ENCODE peak calls at places on chromosome 7, in seven cellular contexts. One of them, this sample, is unnamed. For H3K9me3, the result is how much of the 10 kb centered on the place peaks cover.

GRCh38 chr7:132654150-132654549 is 77.9 kb upstream of the PLXNA4 start:
- DNase-seq in adipocyte: peak
- DNase-seq in thoracic aorta: no peak
- DNase-seq in T-helper 17 cell: no peak
- DNase-seq in CD8-positive, alpha-beta T cell: no peak
- DNase-seq in CD4-positive, alpha-beta memory T cell: no peak
- DNase-seq in right atrium auricular region: no peak
- DNase-seq in this sample: peak

GRCh38 chr7:127968547-127968946 is 62.7 kb downstream of the LRRC4 start:
- DNase-seq in thoracic aorta: no peak
- DNase-seq in CD4-positive, alpha-beta memory T cell: no peak
- DNase-seq in T-helper 17 cell: no peak
- DNase-seq in right atrium auricular region: no peak
- DNase-seq in CD8-positive, alpha-beta T cell: no peak
- DNase-seq in adipocyte: peak
- DNase-seq in this sample: no peak

GRCh38 chr7:101891936-101892640 is 74.7 kb downstream of the CUX1 start:
- DNase-seq in CD8-positive, alpha-beta T cell: no peak
- DNase-seq in T-helper 17 cell: no peak
- DNase-seq in adipocyte: no peak
- DNase-seq in right atrium auricular region: no peak
- DNase-seq in CD4-positive, alpha-beta memory T cell: no peak
- DNase-seq in thoracic aorta: no peak
- DNase-seq in this sample: peak

GRCh38 chr7:123594813-123595241 is 6.8 kb upstream of the ASB15 start:
- DNase-seq in adipocyte: no peak
- DNase-seq in CD4-positive, alpha-beta memory T cell: no peak
- DNase-seq in CD8-positive, alpha-beta T cell: no peak
- DNase-seq in thoracic aorta: no peak
- DNase-seq in right atrium auricular region: no peak
- DNase-seq in T-helper 17 cell: no peak
- DNase-seq in this sample: no peak

GRCh38 chr7:99679032-99679399 is 780 bp downstream of the CYP3A5 start:
- DNase-seq in CD8-positive, alpha-beta T cell: no peak
- DNase-seq in right atrium auricular region: no peak
- DNase-seq in adipocyte: no peak
- DNase-seq in CD4-positive, alpha-beta memory T cell: no peak
- DNase-seq in T-helper 17 cell: no peak
- DNase-seq in thoracic aorta: no peak
- DNase-seq in this sample: no peak

GRCh38 chr7:147638566-147638965 is 952.0 kb upstream of the C7orf33 start:
- DNase-seq in right atrium auricular region: no peak
- DNase-seq in CD4-positive, alpha-beta memory T cell: no peak
- DNase-seq in T-helper 17 cell: no peak
- DNase-seq in CD8-positive, alpha-beta T cell: no peak
- DNase-seq in thoracic aorta: no peak
- DNase-seq in adipocyte: no peak
- DNase-seq in this sample: no peak

GRCh38 chr7:6250364-6250833 is 22.0 kb downstream of the CYTH3 start:
- DNase-seq in T-helper 17 cell: no peak
- DNase-seq in CD4-positive, alpha-beta memory T cell: no peak
- DNase-seq in adipocyte: no peak
- DNase-seq in right atrium auricular region: no peak
- DNase-seq in thoracic aorta: no peak
- DNase-seq in CD8-positive, alpha-beta T cell: no peak
- DNase-seq in this sample: no peak

GRCh38 chr7:11206131-11206921 is 232.7 kb downstream of the PHF14 start:
- DNase-seq in adipocyte: no peak
- DNase-seq in CD8-positive, alpha-beta T cell: no peak
- DNase-seq in thoracic aorta: no peak
- DNase-seq in T-helper 17 cell: no peak
- DNase-seq in right atrium auricular region: no peak
- DNase-seq in CD4-positive, alpha-beta memory T cell: no peak
- DNase-seq in this sample: no peak

GRCh38 chr7:41582116-41582515 is 120.8 kb downstream of the INHBA start:
- DNase-seq in CD8-positive, alpha-beta T cell: no peak
- DNase-seq in adipocyte: peak
- DNase-seq in thoracic aorta: no peak
- DNase-seq in right atrium auricular region: no peak
- DNase-seq in CD4-positive, alpha-beta memory T cell: no peak
- DNase-seq in T-helper 17 cell: no peak
- DNase-seq in this sample: no peak

GRCh38 chr7:138564365-138564764 is 104.3 kb downstream of the TRIM24 start:
- DNase-seq in right atrium auricular region: no peak
- DNase-seq in thoracic aorta: no peak
- DNase-seq in adipocyte: no peak
- DNase-seq in CD4-positive, alpha-beta memory T cell: no peak
- DNase-seq in T-helper 17 cell: no peak
- DNase-seq in CD8-positive, alpha-beta T cell: no peak
- DNase-seq in this sample: no peak

GRCh38 chr7:25361863-25362262 is 133.6 kb upstream of the NPVF start:
- DNase-seq in CD8-positive, alpha-beta T cell: no peak
- DNase-seq in adipocyte: no peak
- DNase-seq in T-helper 17 cell: no peak
- DNase-seq in thoracic aorta: no peak
- DNase-seq in right atrium auricular region: no peak
- DNase-seq in CD4-positive, alpha-beta memory T cell: no peak
- DNase-seq in this sample: no peak

GRCh38 chr7:89839329-89839728 is 314.9 kb upstream of the STEAP1 start:
- DNase-seq in thoracic aorta: no peak
- DNase-seq in T-helper 17 cell: no peak
- DNase-seq in CD4-positive, alpha-beta memory T cell: no peak
- DNase-seq in CD8-positive, alpha-beta T cell: no peak
- DNase-seq in adipocyte: no peak
- DNase-seq in right atrium auricular region: no peak
- DNase-seq in this sample: no peak

GRCh38 chr7:123024989-123025758 is 29.7 kb upstream of the TAS2R16 start:
- DNase-seq in T-helper 17 cell: no peak
- DNase-seq in CD8-positive, alpha-beta T cell: no peak
- DNase-seq in thoracic aorta: no peak
- DNase-seq in right atrium auricular region: no peak
- DNase-seq in adipocyte: peak
- DNase-seq in CD4-positive, alpha-beta memory T cell: no peak
- DNase-seq in this sample: no peak

GRCh38 chr7:16465469-16466086 is at the start of gene SOSTDC1:
- DNase-seq in adipocyte: peak
- DNase-seq in thoracic aorta: no peak
- DNase-seq in CD8-positive, alpha-beta T cell: no peak
- DNase-seq in T-helper 17 cell: no peak
- DNase-seq in right atrium auricular region: no peak
- DNase-seq in CD4-positive, alpha-beta memory T cell: no peak
- DNase-seq in this sample: no peak

GRCh38 chr7:16026253-16027020 is 340.0 kb upstream of the MEOX2 start:
- DNase-seq in T-helper 17 cell: no peak
- DNase-seq in adipocyte: peak
- DNase-seq in right atrium auricular region: no peak
- DNase-seq in thoracic aorta: no peak
- DNase-seq in CD8-positive, alpha-beta T cell: no peak
- DNase-seq in CD4-positive, alpha-beta memory T cell: no peak
- DNase-seq in this sample: no peak

GRCh38 chr7:2065516-2065915 is 167.2 kb downstream of the MAD1L1 start:
- DNase-seq in T-helper 17 cell: no peak
- DNase-seq in thoracic aorta: no peak
- DNase-seq in adipocyte: no peak
- DNase-seq in CD8-positive, alpha-beta T cell: no peak
- DNase-seq in CD4-positive, alpha-beta memory T cell: no peak
- DNase-seq in right atrium auricular region: no peak
- DNase-seq in this sample: no peak

GRCh38 chr7:100349757-100350156 is 8.2 kb upstream of the PILRB start:
- DNase-seq in right atrium auricular region: no peak
- DNase-seq in CD8-positive, alpha-beta T cell: no peak
- DNase-seq in adipocyte: no peak
- DNase-seq in CD4-positive, alpha-beta memory T cell: no peak
- DNase-seq in T-helper 17 cell: no peak
- DNase-seq in thoracic aorta: no peak
- DNase-seq in this sample: no peak

GRCh38 chr7:70890147-70890969 is 241.6 kb upstream of the GALNT17 start:
- DNase-seq in adipocyte: no peak
- DNase-seq in T-helper 17 cell: no peak
- DNase-seq in thoracic aorta: no peak
- DNase-seq in right atrium auricular region: no peak
- DNase-seq in CD8-positive, alpha-beta T cell: no peak
- DNase-seq in CD4-positive, alpha-beta memory T cell: no peak
- DNase-seq in this sample: no peak

GRCh38 chr7:39125849-39126248 is 148.1 kb downstream of the POU6F2 start:
- DNase-seq in thoracic aorta: no peak
- DNase-seq in T-helper 17 cell: no peak
- DNase-seq in CD8-positive, alpha-beta T cell: no peak
- DNase-seq in right atrium auricular region: no peak
- DNase-seq in adipocyte: no peak
- DNase-seq in CD4-positive, alpha-beta memory T cell: no peak
- DNase-seq in this sample: no peak

GRCh38 chr7:1883031-1883761 is 213.1 kb downstream of the ELFN1 start:
- DNase-seq in right atrium auricular region: no peak
- DNase-seq in adipocyte: peak
- DNase-seq in thoracic aorta: no peak
- DNase-seq in T-helper 17 cell: no peak
- DNase-seq in CD8-positive, alpha-beta T cell: no peak
- DNase-seq in CD4-positive, alpha-beta memory T cell: no peak
- DNase-seq in this sample: no peak

GRCh38 chr7:80279760-80280159 is 145.1 kb downstream of the GNAI1 start:
- DNase-seq in right atrium auricular region: no peak
- DNase-seq in CD8-positive, alpha-beta T cell: no peak
- DNase-seq in thoracic aorta: no peak
- DNase-seq in CD4-positive, alpha-beta memory T cell: no peak
- DNase-seq in T-helper 17 cell: no peak
- DNase-seq in adipocyte: no peak
- DNase-seq in this sample: no peak

GRCh38 chr7:99106869-99107268 is 37.0 kb downstream of the SMURF1 start:
- DNase-seq in CD8-positive, alpha-beta T cell: no peak
- DNase-seq in thoracic aorta: no peak
- DNase-seq in adipocyte: no peak
- DNase-seq in CD4-positive, alpha-beta memory T cell: no peak
- DNase-seq in right atrium auricular region: no peak
- DNase-seq in T-helper 17 cell: no peak
- DNase-seq in this sample: no peak

GRCh38 chr7:70392282-70392681 is 739.7 kb upstream of the GALNT17 start:
- DNase-seq in adipocyte: peak
- DNase-seq in CD4-positive, alpha-beta memory T cell: no peak
- DNase-seq in T-helper 17 cell: no peak
- DNase-seq in thoracic aorta: no peak
- DNase-seq in right atrium auricular region: no peak
- DNase-seq in CD8-positive, alpha-beta T cell: no peak
- DNase-seq in this sample: no peak

GRCh38 chr7:1742555-1743303 is 72.7 kb downstream of the ELFN1 start:
- DNase-seq in CD8-positive, alpha-beta T cell: peak
- DNase-seq in right atrium auricular region: peak
- DNase-seq in T-helper 17 cell: no peak
- DNase-seq in thoracic aorta: no peak
- DNase-seq in adipocyte: peak
- DNase-seq in CD4-positive, alpha-beta memory T cell: peak
- DNase-seq in this sample: no peak

GRCh38 chr7:76065016-76065612 is 17.2 kb downstream of the MDH2 start:
- DNase-seq in CD8-positive, alpha-beta T cell: no peak
- DNase-seq in T-helper 17 cell: no peak
- DNase-seq in thoracic aorta: no peak
- DNase-seq in CD4-positive, alpha-beta memory T cell: no peak
- DNase-seq in adipocyte: no peak
- DNase-seq in right atrium auricular region: no peak
- DNase-seq in this sample: no peak

GRCh38 chr7:115328018-115328417 is 406.1 kb downstream of the MDFIC start:
- DNase-seq in thoracic aorta: no peak
- DNase-seq in right atrium auricular region: no peak
- DNase-seq in CD8-positive, alpha-beta T cell: no peak
- DNase-seq in adipocyte: no peak
- DNase-seq in T-helper 17 cell: no peak
- DNase-seq in CD4-positive, alpha-beta memory T cell: no peak
- DNase-seq in this sample: no peak

DNA sequence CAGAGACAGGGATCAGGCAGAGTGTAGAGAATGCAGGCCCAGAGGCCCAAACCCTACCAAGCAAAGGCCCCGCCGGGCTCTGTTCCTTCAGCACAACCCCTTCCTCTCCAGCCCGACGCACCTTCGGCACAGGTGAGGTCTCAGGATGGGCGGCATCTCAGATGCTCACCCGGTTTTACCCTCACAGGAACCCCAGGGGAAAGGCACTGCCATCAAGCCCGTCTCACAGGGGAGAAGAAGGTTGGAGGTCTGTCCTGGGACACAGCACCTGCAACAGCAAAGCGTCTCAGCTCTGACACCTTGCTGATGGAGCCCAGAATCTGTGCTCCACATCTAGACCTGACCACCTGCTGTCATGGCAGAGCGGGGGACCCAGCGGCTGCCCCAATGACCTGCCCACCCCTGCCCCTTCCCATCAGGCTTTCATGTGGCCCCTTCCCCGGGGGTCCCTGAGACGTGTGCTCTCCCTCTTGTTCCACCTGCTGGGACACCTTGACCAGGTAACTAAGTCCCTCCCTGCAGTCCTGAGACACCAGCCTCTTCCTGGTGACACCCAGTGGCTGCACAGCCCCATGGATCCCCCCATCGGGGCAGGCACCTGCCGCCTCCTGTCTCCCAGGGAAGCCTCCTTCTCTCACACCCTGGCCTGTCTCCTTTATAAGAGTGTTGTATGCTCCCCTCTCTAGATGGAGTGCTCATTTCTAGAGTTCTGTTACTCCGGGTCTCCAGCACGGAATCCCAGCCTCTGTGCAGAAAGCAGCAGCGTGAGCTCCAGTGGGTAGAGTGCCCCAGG is 315.6 kb downstream of the DNAJB6 start:
- DNase-seq in right atrium auricular region: no peak
- DNase-seq in T-helper 17 cell: no peak
- DNase-seq in adipocyte: no peak
- DNase-seq in CD8-positive, alpha-beta T cell: no peak
- DNase-seq in CD4-positive, alpha-beta memory T cell: no peak
- DNase-seq in thoracic aorta: no peak
- DNase-seq in this sample: no peak
- H3K9me3 ChIP-seq in right atrium auricular region: under half
- H3K9me3 ChIP-seq in T-helper 17 cell: under half
- H3K9me3 ChIP-seq in adipocyte: under half
- H3K9me3 ChIP-seq in CD8-positive, alpha-beta T cell: under half
- H3K9me3 ChIP-seq in CD4-positive, alpha-beta memory T cell: under half
- H3K9me3 ChIP-seq in thoracic aorta: under half
- H3K9me3 ChIP-seq in this sample: under half

GRCh38 chr7:57362868-57363267 is 87.1 kb upstream of the ZNF716 start:
- DNase-seq in adipocyte: no peak
- DNase-seq in CD4-positive, alpha-beta memory T cell: no peak
- DNase-seq in CD8-positive, alpha-beta T cell: no peak
- DNase-seq in T-helper 17 cell: no peak
- DNase-seq in thoracic aorta: no peak
- DNase-seq in right atrium auricular region: no peak
- DNase-seq in this sample: no peak
- H3K9me3 ChIP-seq in adipocyte: under half
- H3K9me3 ChIP-seq in CD4-positive, alpha-beta memory T cell: under half
- H3K9me3 ChIP-seq in CD8-positive, alpha-beta T cell: under half
- H3K9me3 ChIP-seq in T-helper 17 cell: under half
- H3K9me3 ChIP-seq in thoracic aorta: under half
- H3K9me3 ChIP-seq in right atrium auricular region: under half
- H3K9me3 ChIP-seq in this sample: under half

GRCh38 chr7:157482517-157483120 is 145.8 kb downstream of the DNAJB6 start:
- DNase-seq in CD8-positive, alpha-beta T cell: no peak
- DNase-seq in CD4-positive, alpha-beta memory T cell: no peak
- DNase-seq in thoracic aorta: no peak
- DNase-seq in right atrium auricular region: no peak
- DNase-seq in T-helper 17 cell: no peak
- DNase-seq in adipocyte: no peak
- DNase-seq in this sample: no peak
- H3K9me3 ChIP-seq in CD8-positive, alpha-beta T cell: under half
- H3K9me3 ChIP-seq in CD4-positive, alpha-beta memory T cell: under half
- H3K9me3 ChIP-seq in thoracic aorta: under half
- H3K9me3 ChIP-seq in right atrium auricular region: under half
- H3K9me3 ChIP-seq in T-helper 17 cell: under half
- H3K9me3 ChIP-seq in adipocyte: under half
- H3K9me3 ChIP-seq in this sample: under half

GRCh38 chr7:155153676-155154075 is 83.6 kb downstream of the HTR5A start:
- DNase-seq in thoracic aorta: no peak
- DNase-seq in CD8-positive, alpha-beta T cell: no peak
- DNase-seq in right atrium auricular region: no peak
- DNase-seq in T-helper 17 cell: no peak
- DNase-seq in adipocyte: no peak
- DNase-seq in CD4-positive, alpha-beta memory T cell: no peak
- DNase-seq in this sample: no peak

GRCh38 chr7:155154586-155154985 is 84.5 kb downstream of the HTR5A start:
- DNase-seq in T-helper 17 cell: no peak
- DNase-seq in CD8-positive, alpha-beta T cell: no peak
- DNase-seq in thoracic aorta: no peak
- DNase-seq in CD4-positive, alpha-beta memory T cell: no peak
- DNase-seq in right atrium auricular region: no peak
- DNase-seq in adipocyte: no peak
- DNase-seq in this sample: no peak
- H3K9me3 ChIP-seq in T-helper 17 cell: under half
- H3K9me3 ChIP-seq in CD8-positive, alpha-beta T cell: under half
- H3K9me3 ChIP-seq in thoracic aorta: under half
- H3K9me3 ChIP-seq in CD4-positive, alpha-beta memory T cell: under half
- H3K9me3 ChIP-seq in right atrium auricular region: under half
- H3K9me3 ChIP-seq in adipocyte: under half
- H3K9me3 ChIP-seq in this sample: under half